ENCODE peak calls at places on chromosomes 7 and 10, in eight cellular contexts. One of them, this sample, is unnamed.

GRCh38 chr10:44715081-44715480 is 196.1 kb upstream of the TMEM72 start:
- DNase-seq in A549: no peak
- DNase-seq in fibroblast of the aortic adventitia: peak; percentile 77
- DNase-seq in HFF-Myc: no peak
- DNase-seq in ovary: no peak
- DNase-seq in lower leg skin: no peak
- DNase-seq in prostate gland: no peak
- DNase-seq in tibial artery: no peak
- DNase-seq in this sample: no peak

GRCh38 chr10:78544447-78545085 is 510.9 kb downstream of the RPS24 start:
- DNase-seq in tibial artery: peak; percentile 59
- DNase-seq in lower leg skin: peak; percentile 64
- DNase-seq in prostate gland: no peak
- DNase-seq in HFF-Myc: no peak
- DNase-seq in ovary: no peak
- DNase-seq in A549: no peak
- DNase-seq in fibroblast of the aortic adventitia: peak; percentile 26
- DNase-seq in this sample: no peak

GRCh38 chr7:2567663-2568238 is 9.0 kb downstream of the IQCE start:
- DNase-seq in HFF-Myc: no peak
- DNase-seq in ovary: peak; percentile 59
- DNase-seq in lower leg skin: no peak
- DNase-seq in tibial artery: no peak
- DNase-seq in fibroblast of the aortic adventitia: peak; percentile 70
- DNase-seq in prostate gland: no peak
- DNase-seq in A549: no peak
- DNase-seq in this sample: no peak

GRCh38 chr7:42876182-42877068 is 35.4 kb downstream of the C7orf25 start:
- DNase-seq in fibroblast of the aortic adventitia: peak; percentile 71
- DNase-seq in HFF-Myc: peak; percentile 16
- DNase-seq in A549: no peak
- DNase-seq in tibial artery: no peak
- DNase-seq in prostate gland: peak; percentile 61
- DNase-seq in lower leg skin: no peak
- DNase-seq in ovary: peak; percentile 43
- DNase-seq in this sample: peak; percentile 13

GRCh38 chr10:69262249-69262864 is 15.9 kb upstream of the HK1 start:
- DNase-seq in ovary: no peak
- DNase-seq in A549: no peak
- DNase-seq in tibial artery: no peak
- DNase-seq in fibroblast of the aortic adventitia: no peak
- DNase-seq in prostate gland: no peak
- DNase-seq in HFF-Myc: no peak
- DNase-seq in lower leg skin: no peak
- DNase-seq in this sample: no peak

GRCh38 chr7:2520131-2520807 is 695 bp downstream of the LFNG start:
- DNase-seq in tibial artery: no peak
- DNase-seq in fibroblast of the aortic adventitia: no peak
- DNase-seq in A549: peak; percentile 79
- DNase-seq in ovary: no peak
- DNase-seq in lower leg skin: peak; percentile 89
- DNase-seq in HFF-Myc: no peak
- DNase-seq in prostate gland: no peak
- DNase-seq in this sample: no peak

GRCh38 chr7:44044315-44045225 is at the start of gene DBNL:
- DNase-seq in fibroblast of the aortic adventitia: peak; percentile 75
- DNase-seq in lower leg skin: peak; percentile 99
- DNase-seq in ovary: peak; percentile 90
- DNase-seq in A549: peak; percentile 95
- DNase-seq in tibial artery: peak; percentile 97
- DNase-seq in HFF-Myc: peak; percentile 42
- DNase-seq in prostate gland: peak; percentile 92
- DNase-seq in this sample: peak; percentile 20

GRCh38 chr7:46256870-46257528 is 335.9 kb upstream of the IGFBP3 start:
- DNase-seq in prostate gland: no peak
- DNase-seq in fibroblast of the aortic adventitia: no peak
- DNase-seq in HFF-Myc: peak; percentile 58
- DNase-seq in lower leg skin: no peak
- DNase-seq in ovary: no peak
- DNase-seq in tibial artery: no peak
- DNase-seq in A549: no peak
- DNase-seq in this sample: no peak

GRCh38 chr7:26292768-26293560 is 1.3 kb downstream of the SNX10 start:
- DNase-seq in HFF-Myc: no peak
- DNase-seq in A549: no peak
- DNase-seq in prostate gland: no peak
- DNase-seq in tibial artery: no peak
- DNase-seq in lower leg skin: peak; percentile 58
- DNase-seq in ovary: no peak
- DNase-seq in fibroblast of the aortic adventitia: no peak
- DNase-seq in this sample: no peak

GRCh38 chr10:30270247-30270646 is 78.8 kb downstream of the MTPAP start:
- DNase-seq in A549: no peak
- DNase-seq in fibroblast of the aortic adventitia: peak; percentile 28
- DNase-seq in HFF-Myc: no peak
- DNase-seq in prostate gland: no peak
- DNase-seq in lower leg skin: no peak
- DNase-seq in tibial artery: no peak
- DNase-seq in ovary: no peak
- DNase-seq in this sample: no peak

GRCh38 chr7:116211006-116211912 is 920 bp downstream of the TES start:
- DNase-seq in ovary: peak; percentile 20
- DNase-seq in A549: peak; percentile 87
- DNase-seq in tibial artery: peak; percentile 91
- DNase-seq in prostate gland: peak; percentile 86
- DNase-seq in fibroblast of the aortic adventitia: peak; percentile 93
- DNase-seq in HFF-Myc: no peak
- DNase-seq in lower leg skin: peak; percentile 96
- DNase-seq in this sample: peak; percentile 42

GRCh38 chr10:110212119-110213006 is 5.0 kb downstream of the MXI1 start:
- DNase-seq in A549: no peak
- DNase-seq in ovary: no peak
- DNase-seq in HFF-Myc: no peak
- DNase-seq in fibroblast of the aortic adventitia: no peak
- DNase-seq in tibial artery: no peak
- DNase-seq in prostate gland: no peak
- DNase-seq in lower leg skin: no peak
- DNase-seq in this sample: no peak

GRCh38 chr7:101861223-101861775 is 43.9 kb downstream of the CUX1 start:
- DNase-seq in tibial artery: no peak
- DNase-seq in ovary: no peak
- DNase-seq in fibroblast of the aortic adventitia: no peak
- DNase-seq in prostate gland: no peak
- DNase-seq in HFF-Myc: no peak
- DNase-seq in lower leg skin: no peak
- DNase-seq in A549: no peak
- DNase-seq in this sample: no peak

GRCh38 chr10:61068471-61068870 is 124.5 kb upstream of the RHOBTB1 start:
- DNase-seq in prostate gland: no peak
- DNase-seq in A549: no peak
- DNase-seq in lower leg skin: no peak
- DNase-seq in tibial artery: no peak
- DNase-seq in fibroblast of the aortic adventitia: no peak
- DNase-seq in HFF-Myc: no peak
- DNase-seq in ovary: no peak
- DNase-seq in this sample: no peak

GRCh38 chr7:148472406-148472805 is 118.2 kb upstream of the C7orf33 start:
- DNase-seq in lower leg skin: no peak
- DNase-seq in prostate gland: no peak
- DNase-seq in ovary: no peak
- DNase-seq in fibroblast of the aortic adventitia: no peak
- DNase-seq in tibial artery: no peak
- DNase-seq in A549: no peak
- DNase-seq in HFF-Myc: no peak
- DNase-seq in this sample: no peak

GRCh38 chr7:80902716-80903308 is 16.0 kb downstream of the SEMA3C start:
- DNase-seq in prostate gland: no peak
- DNase-seq in ovary: no peak
- DNase-seq in A549: no peak
- DNase-seq in tibial artery: no peak
- DNase-seq in lower leg skin: no peak
- DNase-seq in fibroblast of the aortic adventitia: no peak
- DNase-seq in HFF-Myc: no peak
- DNase-seq in this sample: no peak

GRCh38 chr7:1252543-1253090 is 19.9 kb downstream of the UNCX start:
- DNase-seq in tibial artery: no peak
- DNase-seq in ovary: no peak
- DNase-seq in HFF-Myc: no peak
- DNase-seq in fibroblast of the aortic adventitia: no peak
- DNase-seq in lower leg skin: no peak
- DNase-seq in A549: no peak
- DNase-seq in prostate gland: no peak
- DNase-seq in this sample: no peak

GRCh38 chr7:1713502-1714484 is 43.7 kb downstream of the ELFN1 start:
- DNase-seq in tibial artery: no peak
- DNase-seq in lower leg skin: no peak
- DNase-seq in fibroblast of the aortic adventitia: no peak
- DNase-seq in ovary: no peak
- DNase-seq in prostate gland: no peak
- DNase-seq in HFF-Myc: no peak
- DNase-seq in A549: no peak
- DNase-seq in this sample: no peak

GRCh38 chr7:49522111-49522510 is 251.3 kb upstream of the VWC2 start:
- DNase-seq in fibroblast of the aortic adventitia: no peak
- DNase-seq in lower leg skin: no peak
- DNase-seq in tibial artery: no peak
- DNase-seq in HFF-Myc: no peak
- DNase-seq in A549: no peak
- DNase-seq in prostate gland: no peak
- DNase-seq in ovary: no peak
- DNase-seq in this sample: no peak

GRCh38 chr10:77746313-77746712 is 108.7 kb upstream of the KCNMA1 start:
- DNase-seq in HFF-Myc: no peak
- DNase-seq in ovary: no peak
- DNase-seq in fibroblast of the aortic adventitia: peak; percentile 79
- DNase-seq in prostate gland: no peak
- DNase-seq in lower leg skin: no peak
- DNase-seq in A549: no peak
- DNase-seq in tibial artery: no peak
- DNase-seq in this sample: peak; percentile 38

GRCh38 chr10:12448729-12449391 is 99.5 kb downstream of the CAMK1D start:
- DNase-seq in fibroblast of the aortic adventitia: peak; percentile 72
- DNase-seq in ovary: peak; percentile 30
- DNase-seq in lower leg skin: no peak
- DNase-seq in tibial artery: peak; percentile 70
- DNase-seq in HFF-Myc: peak; percentile 69
- DNase-seq in prostate gland: no peak
- DNase-seq in A549: peak; percentile 72
- DNase-seq in this sample: peak; percentile 71

GRCh38 chr10:45058992-45059561 is 58.4 kb downstream of the ZNF22 start:
- DNase-seq in A549: no peak
- DNase-seq in fibroblast of the aortic adventitia: no peak
- DNase-seq in HFF-Myc: no peak
- DNase-seq in prostate gland: no peak
- DNase-seq in ovary: no peak
- DNase-seq in tibial artery: no peak
- DNase-seq in lower leg skin: no peak
- DNase-seq in this sample: no peak

GRCh38 chr10:8919291-8919690 is 864.8 kb downstream of the GATA3 start:
- DNase-seq in tibial artery: no peak
- DNase-seq in lower leg skin: no peak
- DNase-seq in A549: no peak
- DNase-seq in prostate gland: no peak
- DNase-seq in fibroblast of the aortic adventitia: no peak
- DNase-seq in HFF-Myc: no peak
- DNase-seq in ovary: no peak
- DNase-seq in this sample: no peak

GRCh38 chr10:63866747-63867140 is 345.5 kb downstream of the REEP3 start:
- DNase-seq in ovary: no peak
- DNase-seq in lower leg skin: no peak
- DNase-seq in HFF-Myc: peak; percentile 11
- DNase-seq in fibroblast of the aortic adventitia: peak; percentile 9
- DNase-seq in A549: no peak
- DNase-seq in prostate gland: no peak
- DNase-seq in tibial artery: no peak
- DNase-seq in this sample: no peak
- TF ChIP-seq CTCF in ovary: no peak
- TF ChIP-seq CTCF in lower leg skin: no peak
- TF ChIP-seq CTCF in HFF-Myc: no peak
- TF ChIP-seq CTCF in fibroblast of the aortic adventitia: no peak
- TF ChIP-seq CTCF in A549: peak; percentile 36
- TF ChIP-seq CTCF in prostate gland: peak; percentile 4
- TF ChIP-seq CTCF in tibial artery: no peak
- TF ChIP-seq CTCF in this sample: no peak

DNA sequence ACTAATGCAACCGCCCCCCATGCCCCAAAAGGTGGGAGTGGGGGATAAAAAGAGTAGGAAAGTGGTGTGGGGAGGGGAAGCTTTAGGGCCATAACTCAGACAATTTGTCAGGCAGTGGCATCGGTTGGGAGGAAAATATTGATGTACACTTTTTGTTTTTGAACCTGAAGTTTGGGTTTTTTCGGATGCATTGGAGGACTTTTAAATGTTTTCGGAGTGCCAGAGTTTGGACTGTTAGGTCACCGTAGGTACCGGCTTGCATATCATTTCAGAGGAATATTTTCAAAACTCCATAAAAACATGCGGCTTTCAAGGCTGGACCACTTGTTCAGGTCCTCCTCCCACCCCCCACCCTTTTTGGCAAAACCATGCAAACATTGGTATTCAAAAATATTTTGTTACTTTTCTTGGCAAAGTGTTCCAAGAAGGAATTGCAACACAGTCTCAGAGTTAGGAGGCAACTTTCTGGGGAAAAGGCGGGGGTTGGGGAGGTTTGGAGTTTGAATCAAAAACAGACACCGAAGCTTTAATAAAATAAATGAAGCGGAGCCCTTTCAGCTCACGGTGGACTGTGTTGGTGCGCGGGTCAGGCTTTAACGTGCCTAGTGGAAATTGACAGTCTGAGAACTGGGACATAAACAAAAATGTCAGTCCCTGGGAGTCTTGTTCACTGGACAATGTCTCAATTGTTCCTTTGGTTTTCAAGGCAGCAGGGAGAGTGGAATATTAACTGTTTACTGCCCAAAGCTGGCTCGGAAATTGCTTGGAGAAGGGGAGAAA is 109.1 kb downstream of the TCF7L2 start:
- DNase-seq in prostate gland: no peak
- DNase-seq in HFF-Myc: no peak
- DNase-seq in ovary: peak; percentile 69
- DNase-seq in tibial artery: peak; percentile 78
- DNase-seq in lower leg skin: peak; percentile 88
- DNase-seq in A549: no peak
- DNase-seq in fibroblast of the aortic adventitia: peak; percentile 94
- DNase-seq in this sample: peak; percentile 47
- H3K4me3 ChIP-seq in prostate gland: no peak overlapping the region
- H3K4me3 ChIP-seq in HFF-Myc: peak overlapping the region; percentile 12
- H3K4me3 ChIP-seq in ovary: peak overlapping the region; percentile 6
- H3K4me3 ChIP-seq in tibial artery: peak overlapping the region; percentile 39
- H3K4me3 ChIP-seq in lower leg skin: no peak overlapping the region
- H3K4me3 ChIP-seq in A549: peak overlapping the region; percentile 23
- H3K4me3 ChIP-seq in fibroblast of the aortic adventitia: peak overlapping the region; percentile 52
- H3K4me3 ChIP-seq in this sample: peak overlapping the region; percentile 24

GRCh38 chr10:120011359-120012132 is 119.0 kb downstream of the SEC23IP start:
- DNase-seq in HFF-Myc: no peak
- DNase-seq in tibial artery: no peak
- DNase-seq in lower leg skin: no peak
- DNase-seq in prostate gland: peak; percentile 6
- DNase-seq in A549: no peak
- DNase-seq in ovary: no peak
- DNase-seq in fibroblast of the aortic adventitia: no peak
- DNase-seq in this sample: no peak
- TF ChIP-seq CTCF in HFF-Myc: no peak
- TF ChIP-seq CTCF in tibial artery: no peak
- TF ChIP-seq CTCF in lower leg skin: no peak
- TF ChIP-seq CTCF in prostate gland: no peak
- TF ChIP-seq CTCF in A549: no peak
- TF ChIP-seq CTCF in ovary: no peak
- TF ChIP-seq CTCF in fibroblast of the aortic adventitia: no peak
- TF ChIP-seq CTCF in this sample: no peak

GRCh38 chr10:43394868-43395267 is 14.1 kb downstream of the HNRNPF start:
- DNase-seq in ovary: no peak
- DNase-seq in fibroblast of the aortic adventitia: no peak
- DNase-seq in HFF-Myc: no peak
- DNase-seq in lower leg skin: no peak
- DNase-seq in tibial artery: no peak
- DNase-seq in A549: no peak
- DNase-seq in prostate gland: no peak
- DNase-seq in this sample: no peak
- H3K4me3 ChIP-seq in ovary: no peak overlapping the region
- H3K4me3 ChIP-seq in fibroblast of the aortic adventitia: peak overlapping the region; percentile 68
- H3K4me3 ChIP-seq in HFF-Myc: peak overlapping the region; percentile 72
- H3K4me3 ChIP-seq in lower leg skin: no peak overlapping the region
- H3K4me3 ChIP-seq in tibial artery: no peak overlapping the region
- H3K4me3 ChIP-seq in A549: peak overlapping the region; percentile 65
- H3K4me3 ChIP-seq in prostate gland: peak overlapping the region; percentile 71
- H3K4me3 ChIP-seq in this sample: no peak overlapping the region

This sample was measured in AG09309.